ENCODE peak calls at places on chromosomes 4 and X, in nine cellular contexts. One of them, this sample, is unnamed.

GRCh38 chrX:103517246-103517645 is 2.0 kb downstream of the RAB40A start:
- DNase-seq in SK-N-SH: no peak
- DNase-seq in A549: no peak
- DNase-seq in K562: no peak
- DNase-seq in endothelial cell of umbilical vein: no peak
- DNase-seq in HCT116: no peak
- DNase-seq in HepG2: no peak
- DNase-seq in GM12878: no peak
- DNase-seq in H1: no peak
- DNase-seq in this sample: no peak

GRCh38 chr4:88043586-88044340 is 36.3 kb downstream of the PKD2 start:
- DNase-seq in SK-N-SH: no peak
- DNase-seq in A549: no peak
- DNase-seq in K562: no peak
- DNase-seq in endothelial cell of umbilical vein: peak
- DNase-seq in HCT116: no peak
- DNase-seq in HepG2: no peak
- DNase-seq in GM12878: no peak
- DNase-seq in H1: no peak
- DNase-seq in this sample: no peak

GRCh38 chr4:168643083-168643795 is 146.4 kb downstream of the PALLD start:
- DNase-seq in SK-N-SH: peak
- DNase-seq in A549: no peak
- DNase-seq in K562: no peak
- DNase-seq in endothelial cell of umbilical vein: peak
- DNase-seq in HCT116: no peak
- DNase-seq in HepG2: no peak
- DNase-seq in GM12878: no peak
- DNase-seq in H1: no peak
- DNase-seq in this sample: no peak

GRCh38 chrX:19670854-19671620 is 155.7 kb upstream of the MAP3K15 start:
- DNase-seq in SK-N-SH: peak
- DNase-seq in A549: peak
- DNase-seq in K562: no peak
- DNase-seq in endothelial cell of umbilical vein: peak
- DNase-seq in HCT116: peak
- DNase-seq in HepG2: peak
- DNase-seq in GM12878: no peak
- DNase-seq in H1: no peak
- DNase-seq in this sample: no peak

GRCh38 chrX:45771560-45772340 is 571.1 kb upstream of the DIPK2B start:
- DNase-seq in SK-N-SH: no peak
- DNase-seq in A549: no peak
- DNase-seq in K562: no peak
- DNase-seq in endothelial cell of umbilical vein: peak
- DNase-seq in HCT116: no peak
- DNase-seq in HepG2: no peak
- DNase-seq in GM12878: no peak
- DNase-seq in H1: no peak
- DNase-seq in this sample: peak

GRCh38 chr4:3470244-3471097 is 7.4 kb downstream of the DOK7 start:
- DNase-seq in SK-N-SH: no peak
- DNase-seq in A549: no peak
- DNase-seq in K562: no peak
- DNase-seq in endothelial cell of umbilical vein: peak
- DNase-seq in HCT116: no peak
- DNase-seq in HepG2: no peak
- DNase-seq in GM12878: no peak
- DNase-seq in H1: no peak
- DNase-seq in this sample: no peak

GRCh38 chr4:2059726-2060577 is 825 bp downstream of the NAT8L start:
- DNase-seq in SK-N-SH: peak
- DNase-seq in A549: no peak
- DNase-seq in K562: peak
- DNase-seq in endothelial cell of umbilical vein: no peak
- DNase-seq in HCT116: no peak
- DNase-seq in HepG2: no peak
- DNase-seq in GM12878: no peak
- DNase-seq in H1: no peak
- DNase-seq in this sample: peak

GRCh38 chr4:121789960-121790829 is 10.9 kb upstream of the EXOSC9 start:
- DNase-seq in SK-N-SH: no peak
- DNase-seq in A549: no peak
- DNase-seq in K562: peak
- DNase-seq in endothelial cell of umbilical vein: peak
- DNase-seq in HCT116: no peak
- DNase-seq in HepG2: no peak
- DNase-seq in GM12878: no peak
- DNase-seq in H1: no peak
- DNase-seq in this sample: no peak

GRCh38 chr4:181670506-181670905 is 572.7 kb upstream of the TENM3 start:
- DNase-seq in SK-N-SH: no peak
- DNase-seq in A549: no peak
- DNase-seq in K562: no peak
- DNase-seq in endothelial cell of umbilical vein: no peak
- DNase-seq in HCT116: no peak
- DNase-seq in HepG2: no peak
- DNase-seq in GM12878: no peak
- DNase-seq in H1: no peak
- DNase-seq in this sample: no peak

GRCh38 chrX:68369559-68369958 is 63.7 kb downstream of the OPHN1 start:
- DNase-seq in SK-N-SH: no peak
- DNase-seq in A549: no peak
- DNase-seq in K562: no peak
- DNase-seq in endothelial cell of umbilical vein: no peak
- DNase-seq in HCT116: no peak
- DNase-seq in HepG2: no peak
- DNase-seq in GM12878: no peak
- DNase-seq in H1: no peak
- DNase-seq in this sample: no peak

GRCh38 chr4:85909851-85910250 is 434.9 kb downstream of the ARHGAP24 start:
- DNase-seq in SK-N-SH: no peak
- DNase-seq in A549: no peak
- DNase-seq in K562: no peak
- DNase-seq in endothelial cell of umbilical vein: no peak
- DNase-seq in HCT116: no peak
- DNase-seq in HepG2: no peak
- DNase-seq in GM12878: no peak
- DNase-seq in H1: no peak
- DNase-seq in this sample: no peak

GRCh38 chrX:19636989-19637388 is 121.7 kb upstream of the MAP3K15 start:
- DNase-seq in SK-N-SH: no peak
- DNase-seq in A549: no peak
- DNase-seq in K562: no peak
- DNase-seq in endothelial cell of umbilical vein: no peak
- DNase-seq in HCT116: no peak
- DNase-seq in HepG2: no peak
- DNase-seq in GM12878: no peak
- DNase-seq in H1: no peak
- DNase-seq in this sample: no peak

GRCh38 chrX:143058096-143058495 is 32.4 kb downstream of the SPANXN4 start:
- DNase-seq in SK-N-SH: no peak
- DNase-seq in A549: no peak
- DNase-seq in K562: no peak
- DNase-seq in endothelial cell of umbilical vein: no peak
- DNase-seq in HCT116: no peak
- DNase-seq in HepG2: no peak
- DNase-seq in GM12878: no peak
- DNase-seq in H1: no peak
- DNase-seq in this sample: no peak

GRCh38 chrX:68112321-68112720 is 321.0 kb downstream of the OPHN1 start:
- DNase-seq in SK-N-SH: no peak
- DNase-seq in A549: no peak
- DNase-seq in K562: no peak
- DNase-seq in endothelial cell of umbilical vein: peak
- DNase-seq in HCT116: no peak
- DNase-seq in HepG2: no peak
- DNase-seq in GM12878: no peak
- DNase-seq in H1: no peak
- DNase-seq in this sample: no peak

GRCh38 chr4:184441461-184442392 is 32.6 kb downstream of the IRF2 start:
- DNase-seq in SK-N-SH: no peak
- DNase-seq in A549: no peak
- DNase-seq in K562: no peak
- DNase-seq in endothelial cell of umbilical vein: peak
- DNase-seq in HCT116: no peak
- DNase-seq in HepG2: no peak
- DNase-seq in GM12878: no peak
- DNase-seq in H1: no peak
- DNase-seq in this sample: no peak

GRCh38 chr4:38366997-38367396 is 297.0 kb upstream of the KLF3 start:
- DNase-seq in SK-N-SH: no peak
- DNase-seq in A549: no peak
- DNase-seq in K562: no peak
- DNase-seq in endothelial cell of umbilical vein: no peak
- DNase-seq in HCT116: no peak
- DNase-seq in HepG2: no peak
- DNase-seq in GM12878: no peak
- DNase-seq in H1: no peak
- DNase-seq in this sample: no peak
- H3K4me3 ChIP-seq in SK-N-SH: no peak
- H3K4me3 ChIP-seq in A549: no peak
- H3K4me3 ChIP-seq in K562: no peak
- H3K4me3 ChIP-seq in endothelial cell of umbilical vein: no peak
- H3K4me3 ChIP-seq in HCT116: no peak
- H3K4me3 ChIP-seq in HepG2: no peak
- H3K4me3 ChIP-seq in GM12878: no peak
- H3K4me3 ChIP-seq in H1: no peak
- H3K4me3 ChIP-seq in this sample: no peak

GRCh38 chrX:73577368-73577767 is 14.4 kb downstream of the CHIC1 start:
- DNase-seq in SK-N-SH: no peak
- DNase-seq in A549: no peak
- DNase-seq in K562: no peak
- DNase-seq in endothelial cell of umbilical vein: peak
- DNase-seq in HCT116: no peak
- DNase-seq in HepG2: no peak
- DNase-seq in GM12878: no peak
- DNase-seq in H1: no peak
- DNase-seq in this sample: no peak
- TF ChIP-seq MAX in SK-N-SH: no peak
- TF ChIP-seq MAX in A549: no peak
- TF ChIP-seq MAX in K562: no peak
- TF ChIP-seq MAX in endothelial cell of umbilical vein: no peak
- TF ChIP-seq MAX in HCT116: no peak
- TF ChIP-seq MAX in HepG2: no peak
- TF ChIP-seq MAX in GM12878: no peak
- TF ChIP-seq MAX in H1: no peak
- TF ChIP-seq MAX in this sample: no peak

DNA sequence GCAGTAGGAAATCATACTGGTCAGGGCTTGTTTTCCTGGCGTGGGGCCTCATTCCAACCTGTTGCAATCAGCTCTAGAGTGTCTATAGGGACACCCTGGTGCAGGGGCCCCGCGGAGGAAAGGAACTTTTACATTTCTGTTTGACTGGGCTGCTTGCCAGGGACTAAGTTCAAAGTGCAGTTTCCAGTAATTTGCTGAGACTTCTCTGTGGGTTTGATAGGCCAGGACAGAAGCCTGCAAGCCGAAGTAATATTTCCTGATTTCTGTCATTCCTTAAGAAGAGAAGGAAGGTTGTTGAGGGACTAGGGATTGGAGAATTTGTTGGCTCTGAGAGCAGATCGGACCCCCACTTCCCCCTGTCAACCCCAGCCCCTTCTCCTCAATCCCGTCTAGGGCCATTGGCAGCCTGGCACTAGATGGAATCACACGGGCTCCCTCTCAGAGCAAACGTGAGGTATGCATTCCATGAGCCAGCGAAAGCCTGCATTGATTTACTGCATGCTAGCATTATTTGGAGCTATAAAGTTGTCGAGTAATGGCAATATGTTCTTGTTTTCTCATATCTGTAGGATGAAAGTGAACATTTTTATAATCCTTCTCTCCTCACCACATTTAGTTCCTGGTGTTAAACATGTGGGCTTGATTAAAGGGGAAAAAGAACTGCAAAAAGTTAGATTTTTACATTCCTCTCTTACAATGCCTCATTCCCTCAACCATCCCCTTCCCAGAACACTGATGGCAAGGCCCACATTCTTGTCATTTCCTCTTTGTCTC is 159.1 kb downstream of the SPRY1 start:
- DNase-seq in SK-N-SH: no peak
- DNase-seq in A549: peak
- DNase-seq in K562: no peak
- DNase-seq in endothelial cell of umbilical vein: peak
- DNase-seq in HCT116: no peak
- DNase-seq in HepG2: peak
- DNase-seq in GM12878: no peak
- DNase-seq in H1: no peak
- DNase-seq in this sample: peak
- TF ChIP-seq CTCF in SK-N-SH: no peak
- TF ChIP-seq CTCF in A549: no peak
- TF ChIP-seq CTCF in K562: no peak
- TF ChIP-seq CTCF in endothelial cell of umbilical vein: no peak
- TF ChIP-seq CTCF in HCT116: no peak
- TF ChIP-seq CTCF in HepG2: peak
- TF ChIP-seq CTCF in GM12878: no peak
- TF ChIP-seq CTCF in H1: no peak
- TF ChIP-seq CTCF in this sample: no peak

GRCh38 chr4:17809667-17810066 is 890 bp downstream of the DCAF16 start:
- DNase-seq in SK-N-SH: no peak
- DNase-seq in A549: no peak
- DNase-seq in K562: no peak
- DNase-seq in endothelial cell of umbilical vein: peak
- DNase-seq in HCT116: no peak
- DNase-seq in HepG2: peak
- DNase-seq in GM12878: no peak
- DNase-seq in H1: no peak
- DNase-seq in this sample: peak

GRCh38 chr4:17810260-17811077 is at the start of the genes DCAF16 and NCAPG:
- DNase-seq in SK-N-SH: peak
- DNase-seq in A549: peak
- DNase-seq in K562: peak
- DNase-seq in endothelial cell of umbilical vein: peak
- DNase-seq in HCT116: peak
- DNase-seq in HepG2: peak
- DNase-seq in GM12878: peak
- DNase-seq in H1: peak
- DNase-seq in this sample: peak

GRCh38 chr4:17811078-17811603 is 362 bp downstream of the NCAPG start:
- DNase-seq in SK-N-SH: no peak
- DNase-seq in A549: no peak
- DNase-seq in K562: no peak
- DNase-seq in endothelial cell of umbilical vein: no peak
- DNase-seq in HCT116: no peak
- DNase-seq in HepG2: no peak
- DNase-seq in GM12878: no peak
- DNase-seq in H1: peak
- DNase-seq in this sample: no peak

GRCh38 chr4:17805580-17805979 is 5.0 kb downstream of the DCAF16 start:
- DNase-seq in SK-N-SH: no peak
- DNase-seq in A549: no peak
- DNase-seq in K562: no peak
- DNase-seq in endothelial cell of umbilical vein: no peak
- DNase-seq in HCT116: no peak
- DNase-seq in HepG2: no peak
- DNase-seq in GM12878: no peak
- DNase-seq in H1: no peak
- DNase-seq in this sample: no peak

DNA sequence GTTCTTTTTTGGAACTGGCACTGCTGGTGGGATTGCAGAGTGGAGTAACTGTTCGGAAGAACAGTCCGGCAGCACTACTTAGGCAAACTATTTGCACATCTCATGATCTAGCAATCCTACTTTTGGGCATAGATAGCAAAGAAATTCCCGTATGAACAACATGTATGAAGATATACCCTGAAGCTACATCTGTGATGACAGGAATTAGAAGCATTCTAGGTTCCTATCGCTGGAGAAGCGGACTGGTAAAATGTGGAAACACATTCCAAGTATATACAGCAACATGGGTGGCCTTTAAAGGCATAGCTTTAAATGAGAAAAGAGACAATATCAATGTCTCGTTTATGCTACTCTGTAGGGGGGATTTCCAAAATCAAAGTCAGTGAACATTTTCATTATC is 3.1 kb downstream of the DCAF16 start:
- DNase-seq in SK-N-SH: no peak
- DNase-seq in A549: no peak
- DNase-seq in K562: no peak
- DNase-seq in endothelial cell of umbilical vein: no peak
- DNase-seq in HCT116: no peak
- DNase-seq in HepG2: no peak
- DNase-seq in GM12878: no peak
- DNase-seq in H1: no peak
- DNase-seq in this sample: no peak
- H3K4me3 ChIP-seq in SK-N-SH: peak
- H3K4me3 ChIP-seq in A549: no peak
- H3K4me3 ChIP-seq in K562: peak
- H3K4me3 ChIP-seq in endothelial cell of umbilical vein: no peak
- H3K4me3 ChIP-seq in HCT116: no peak
- H3K4me3 ChIP-seq in HepG2: peak
- H3K4me3 ChIP-seq in GM12878: peak
- H3K4me3 ChIP-seq in H1: no peak
- H3K4me3 ChIP-seq in this sample: peak